ENCODE peak calls at places on chromosomes 2 and 18, in five cellular contexts. S is CD4-positive, alpha-beta memory T cell; Y is bronchial epithelial cell; X is NCI-H82; K is stimulated activated CD4-positive, alpha-beta T cell treated with anti-CD3 and anti-CD28 coated beads, Interleukin-1b, Interleukin-23, amount 100 ng/mL, for 4 hours. T is an unnamed sample.

GRCh38 chr2:60804473-60804872 is 48.4 kb downstream of the PAPOLG start:
- DNase-seq in Y (no peak), S (no peak), K (no peak), X (no peak), T (no peak)

GRCh38 chr18:35974181-35974580 is 1.7 kb downstream of the RMP24 start:
- DNase-seq in S (no peak), Y (no peak), X (no peak), K (no peak), T (no peak)

GRCh38 chr2:100000915-100001707 is 141.3 kb downstream of the AFF3 start:
- DNase-seq in Y (no peak), S (no peak), X (no peak), K (no peak), T (no peak)

GRCh38 chr2:227406177-227407031 is 18.7 kb upstream of the SCYGR1 start:
- DNase-seq in S (no peak), K (no peak), Y (peak; percentile 99), X (peak; percentile 97), T (no peak)

GRCh38 chr18:75341897-75342296 is 85.6 kb downstream of the SMIM21 start:
- DNase-seq in S (no peak), Y (no peak), X (peak; percentile 20), K (no peak), T (no peak)

GRCh38 chr18:9814431-9814830 is 71.3 kb upstream of the TXNDC2 start:
- DNase-seq in K (no peak), X (no peak), Y (peak; percentile 62), S (no peak), T (no peak)

GRCh38 chr2:119960821-119961220 is 52.1 kb upstream of the EPB41L5 start:
- DNase-seq in Y (no peak), S (no peak), K (no peak), X (no peak), T (no peak)

GRCh38 chr18:67302043-67302442 is 214.5 kb downstream of the DSEL start:
- DNase-seq in S (peak; percentile 5), K (no peak), X (no peak), Y (peak; percentile 28), T (no peak)

GRCh38 chr2:186605041-186605440 is 15.2 kb downstream of the ITGAV start:
- DNase-seq in K (no peak), Y (no peak), X (no peak), S (no peak), T (no peak)

GRCh38 chr18:50626317-50626716 is 66.4 kb downstream of the MAPK4 start:
- DNase-seq in K (no peak), S (no peak), Y (no peak), X (no peak), T (no peak)

GRCh38 chr2:191451116-191451515 is 205.9 kb downstream of the MYO1B start:
- DNase-seq in Y (no peak), K (no peak), X (no peak), S (no peak), T (no peak)

GRCh38 chr2:23549051-23549450 is 164.1 kb downstream of the KLHL29 start:
- DNase-seq in K (no peak), Y (no peak), X (no peak), S (no peak), T (no peak)

GRCh38 chr18:28960146-28960545 is 783.2 kb upstream of the CDH2 start:
- DNase-seq in S (no peak), K (no peak), Y (peak; percentile 63), X (no peak), T (no peak)

T was measured in activated T-helper 9 cell treated with anti-CD3 and anti-CD28 coated beads, Interleukin-2, amount 50 U/mL, for 16 hours.